ENCODE peak calls at places on chromosomes 5 and 9, in eight cellular contexts. One of them, this sample, is unnamed.
A peak's percentile ranks its signal among the peaks of the same experiment; 100 is the strongest.

GRCh38 chr5:153352685-153353219 is 137.7 kb upstream of the GRIA1 start:
- DNase-seq in A673: no peak
- DNase-seq in lower leg skin: no peak
- DNase-seq in ovary: no peak
- DNase-seq in BE2C: no peak
- DNase-seq in CD4-positive, alpha-beta memory T cell: no peak
- DNase-seq in IMR-90: no peak
- DNase-seq in heart right ventricle: no peak
- DNase-seq in this sample: no peak

GRCh38 chr9:76817489-76817888 is 53.3 kb downstream of the PCA3 start:
- DNase-seq in A673: no peak
- DNase-seq in lower leg skin: no peak
- DNase-seq in ovary: no peak
- DNase-seq in BE2C: no peak
- DNase-seq in CD4-positive, alpha-beta memory T cell: no peak
- DNase-seq in IMR-90: peak; percentile 88
- DNase-seq in heart right ventricle: no peak
- DNase-seq in this sample: no peak

GRCh38 chr9:137406085-137406773 is 16.7 kb downstream of the EXD3 start:
- DNase-seq in A673: no peak
- DNase-seq in lower leg skin: no peak
- DNase-seq in ovary: no peak
- DNase-seq in BE2C: no peak
- DNase-seq in CD4-positive, alpha-beta memory T cell: no peak
- DNase-seq in IMR-90: no peak
- DNase-seq in heart right ventricle: no peak
- DNase-seq in this sample: no peak

GRCh38 chr9:113675475-113675941 is 200.6 kb upstream of the ZNF618 start:
- DNase-seq in A673: no peak
- DNase-seq in lower leg skin: peak; percentile 95
- DNase-seq in ovary: peak; percentile 62
- DNase-seq in BE2C: no peak
- DNase-seq in CD4-positive, alpha-beta memory T cell: no peak
- DNase-seq in IMR-90: peak; percentile 100
- DNase-seq in heart right ventricle: peak; percentile 66
- DNase-seq in this sample: no peak

GRCh38 chr9:91676042-91676441 is 252.4 kb upstream of the NFIL3 start:
- DNase-seq in A673: no peak
- DNase-seq in lower leg skin: no peak
- DNase-seq in ovary: no peak
- DNase-seq in BE2C: no peak
- DNase-seq in CD4-positive, alpha-beta memory T cell: no peak
- DNase-seq in IMR-90: no peak
- DNase-seq in heart right ventricle: no peak
- DNase-seq in this sample: no peak

GRCh38 chr9:15641301-15641700 is 88.5 kb downstream of the CCDC171 start:
- DNase-seq in A673: no peak
- DNase-seq in lower leg skin: no peak
- DNase-seq in ovary: no peak
- DNase-seq in BE2C: no peak
- DNase-seq in CD4-positive, alpha-beta memory T cell: no peak
- DNase-seq in IMR-90: no peak
- DNase-seq in heart right ventricle: no peak
- DNase-seq in this sample: no peak

GRCh38 chr9:15423328-15423985 is 781 bp downstream of the SNAPC3 start:
- DNase-seq in A673: peak; percentile 4
- DNase-seq in lower leg skin: no peak
- DNase-seq in ovary: no peak
- DNase-seq in BE2C: no peak
- DNase-seq in CD4-positive, alpha-beta memory T cell: no peak
- DNase-seq in IMR-90: peak; percentile 43
- DNase-seq in heart right ventricle: no peak
- DNase-seq in this sample: no peak

GRCh38 chr9:127555830-127556820 is 56.0 kb upstream of the STXBP1 start:
- DNase-seq in A673: peak; percentile 82
- DNase-seq in lower leg skin: peak; percentile 95
- DNase-seq in ovary: peak; percentile 83
- DNase-seq in BE2C: no peak
- DNase-seq in CD4-positive, alpha-beta memory T cell: peak; percentile 45
- DNase-seq in IMR-90: peak; percentile 96
- DNase-seq in heart right ventricle: peak; percentile 54
- DNase-seq in this sample: peak; percentile 38

GRCh38 chr5:58317808-58318207 is 142.1 kb downstream of the PLK2 start:
- DNase-seq in A673: no peak
- DNase-seq in lower leg skin: no peak
- DNase-seq in ovary: no peak
- DNase-seq in BE2C: no peak
- DNase-seq in CD4-positive, alpha-beta memory T cell: no peak
- DNase-seq in IMR-90: peak; percentile 3
- DNase-seq in heart right ventricle: no peak
- DNase-seq in this sample: no peak

GRCh38 chr5:180787025-180787424 is 15.6 kb downstream of the MGAT1 start:
- DNase-seq in A673: no peak
- DNase-seq in lower leg skin: peak; percentile 84
- DNase-seq in ovary: peak; percentile 56
- DNase-seq in BE2C: no peak
- DNase-seq in CD4-positive, alpha-beta memory T cell: no peak
- DNase-seq in IMR-90: peak; percentile 29
- DNase-seq in heart right ventricle: no peak
- DNase-seq in this sample: no peak

GRCh38 chr9:70061776-70062175 is 18.1 kb downstream of the MAMDC2 start:
- DNase-seq in A673: no peak
- DNase-seq in lower leg skin: no peak
- DNase-seq in ovary: no peak
- DNase-seq in BE2C: no peak
- DNase-seq in CD4-positive, alpha-beta memory T cell: no peak
- DNase-seq in IMR-90: peak; percentile 44
- DNase-seq in heart right ventricle: no peak
- DNase-seq in this sample: no peak

GRCh38 chr5:38541174-38541724 is 15.2 kb downstream of the LIFR start:
- DNase-seq in A673: no peak
- DNase-seq in lower leg skin: no peak
- DNase-seq in ovary: no peak
- DNase-seq in BE2C: no peak
- DNase-seq in CD4-positive, alpha-beta memory T cell: no peak
- DNase-seq in IMR-90: peak; percentile 24
- DNase-seq in heart right ventricle: no peak
- DNase-seq in this sample: no peak

GRCh38 chr9:123342247-123342646 is 13.8 kb upstream of the CRB2 start:
- DNase-seq in A673: no peak
- DNase-seq in lower leg skin: no peak
- DNase-seq in ovary: no peak
- DNase-seq in BE2C: no peak
- DNase-seq in CD4-positive, alpha-beta memory T cell: no peak
- DNase-seq in IMR-90: no peak
- DNase-seq in heart right ventricle: no peak
- DNase-seq in this sample: no peak

GRCh38 chr9:123336959-123337358 is 19.0 kb upstream of the CRB2 start:
- DNase-seq in A673: no peak
- DNase-seq in lower leg skin: no peak
- DNase-seq in ovary: no peak
- DNase-seq in BE2C: no peak
- DNase-seq in CD4-positive, alpha-beta memory T cell: no peak
- DNase-seq in IMR-90: no peak
- DNase-seq in heart right ventricle: no peak
- DNase-seq in this sample: no peak

GRCh38 chr9:123337971-123338370 is 18.0 kb upstream of the CRB2 start:
- DNase-seq in A673: no peak
- DNase-seq in lower leg skin: no peak
- DNase-seq in ovary: no peak
- DNase-seq in BE2C: no peak
- DNase-seq in CD4-positive, alpha-beta memory T cell: no peak
- DNase-seq in IMR-90: no peak
- DNase-seq in heart right ventricle: no peak
- DNase-seq in this sample: no peak

GRCh38 chr9:123338710-123339665 is 17.0 kb upstream of the CRB2 start:
- DNase-seq in A673: no peak
- DNase-seq in lower leg skin: no peak
- DNase-seq in ovary: no peak
- DNase-seq in BE2C: no peak
- DNase-seq in CD4-positive, alpha-beta memory T cell: peak; percentile 31
- DNase-seq in IMR-90: no peak
- DNase-seq in heart right ventricle: peak; percentile 34
- DNase-seq in this sample: peak; percentile 15

DNA sequence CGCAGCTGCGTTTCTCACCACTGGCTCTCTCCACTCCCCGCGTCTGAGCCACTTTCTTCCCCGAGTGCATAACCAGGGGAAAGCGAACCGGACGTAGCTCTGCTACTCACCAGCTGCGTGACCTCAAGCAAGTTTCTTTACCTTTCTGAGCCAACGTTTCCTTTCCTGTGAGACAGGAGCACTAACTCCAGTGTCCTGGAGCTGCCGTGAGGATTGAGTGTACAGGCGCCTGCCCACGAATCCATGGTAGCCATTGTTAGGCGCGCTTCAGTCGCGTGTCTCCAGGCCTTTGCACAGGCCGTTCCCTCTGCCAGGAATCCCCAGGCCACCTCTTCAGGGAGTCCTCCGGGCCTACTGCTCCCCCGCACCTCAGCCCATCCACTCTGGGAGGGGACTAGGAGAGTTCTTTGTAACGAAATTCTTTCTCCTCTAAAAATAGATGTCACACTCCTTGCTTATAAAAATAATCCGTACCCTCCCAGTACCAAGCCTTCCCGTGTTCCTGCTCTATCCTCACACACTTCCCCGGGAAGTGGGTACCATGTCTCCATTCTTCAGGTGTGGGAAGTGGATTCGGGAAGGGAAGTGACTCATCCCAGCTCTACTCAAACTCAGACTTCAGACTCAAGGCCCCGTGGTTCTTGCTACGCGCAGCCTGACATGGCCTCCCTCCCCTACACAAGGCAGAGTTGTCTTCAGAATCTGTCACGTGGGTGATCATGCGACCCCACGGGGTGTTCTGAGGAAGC is 16.2 kb upstream of the CRB2 start:
- DNase-seq in A673: peak; percentile 52
- DNase-seq in lower leg skin: no peak
- DNase-seq in ovary: no peak
- DNase-seq in BE2C: no peak
- DNase-seq in CD4-positive, alpha-beta memory T cell: peak; percentile 35
- DNase-seq in IMR-90: no peak
- DNase-seq in heart right ventricle: peak; percentile 34
- DNase-seq in this sample: no peak
- H3K4me3 ChIP-seq in A673: no peak overlapping the region
- H3K4me3 ChIP-seq in lower leg skin: no peak overlapping the region
- H3K4me3 ChIP-seq in ovary: no peak overlapping the region
- H3K4me3 ChIP-seq in BE2C: no peak overlapping the region
- H3K4me3 ChIP-seq in CD4-positive, alpha-beta memory T cell: peak overlapping the region; percentile 42
- H3K4me3 ChIP-seq in IMR-90: no peak overlapping the region
- H3K4me3 ChIP-seq in heart right ventricle: peak overlapping the region; percentile 30
- H3K4me3 ChIP-seq in this sample: peak overlapping the region; percentile 67

GRCh38 chr5:131224387-131225191 is 39.3 kb upstream of the CDC42SE2 start:
- DNase-seq in A673: no peak
- DNase-seq in lower leg skin: no peak
- DNase-seq in ovary: no peak
- DNase-seq in BE2C: no peak
- DNase-seq in CD4-positive, alpha-beta memory T cell: peak; percentile 25
- DNase-seq in IMR-90: no peak
- DNase-seq in heart right ventricle: peak; percentile 24
- DNase-seq in this sample: peak; percentile 24
- H3K4me3 ChIP-seq in A673: no peak overlapping the region
- H3K4me3 ChIP-seq in lower leg skin: no peak overlapping the region
- H3K4me3 ChIP-seq in ovary: no peak overlapping the region
- H3K4me3 ChIP-seq in BE2C: no peak overlapping the region
- H3K4me3 ChIP-seq in CD4-positive, alpha-beta memory T cell: no peak overlapping the region
- H3K4me3 ChIP-seq in IMR-90: no peak overlapping the region
- H3K4me3 ChIP-seq in heart right ventricle: no peak overlapping the region
- H3K4me3 ChIP-seq in this sample: no peak overlapping the region

GRCh38 chr9:97373311-97373710 is 38.6 kb upstream of the TDRD7 start:
- DNase-seq in A673: no peak
- DNase-seq in lower leg skin: no peak
- DNase-seq in ovary: no peak
- DNase-seq in BE2C: no peak
- DNase-seq in CD4-positive, alpha-beta memory T cell: no peak
- DNase-seq in IMR-90: no peak
- DNase-seq in heart right ventricle: no peak
- DNase-seq in this sample: no peak

GRCh38 chr9:97374811-97375210 is 37.1 kb upstream of the TDRD7 start:
- DNase-seq in A673: no peak
- DNase-seq in lower leg skin: no peak
- DNase-seq in ovary: no peak
- DNase-seq in BE2C: no peak
- DNase-seq in CD4-positive, alpha-beta memory T cell: no peak
- DNase-seq in IMR-90: no peak
- DNase-seq in heart right ventricle: no peak
- DNase-seq in this sample: no peak

GRCh38 chr9:97376902-97377301 is 35.0 kb upstream of the TDRD7 start:
- DNase-seq in A673: no peak
- DNase-seq in lower leg skin: no peak
- DNase-seq in ovary: no peak
- DNase-seq in BE2C: no peak
- DNase-seq in CD4-positive, alpha-beta memory T cell: no peak
- DNase-seq in IMR-90: no peak
- DNase-seq in heart right ventricle: no peak
- DNase-seq in this sample: no peak

GRCh38 chr9:97368964-97369363 is 42.9 kb upstream of the TDRD7 start:
- DNase-seq in A673: no peak
- DNase-seq in lower leg skin: no peak
- DNase-seq in ovary: no peak
- DNase-seq in BE2C: no peak
- DNase-seq in CD4-positive, alpha-beta memory T cell: no peak
- DNase-seq in IMR-90: no peak
- DNase-seq in heart right ventricle: no peak
- DNase-seq in this sample: no peak

DNA sequence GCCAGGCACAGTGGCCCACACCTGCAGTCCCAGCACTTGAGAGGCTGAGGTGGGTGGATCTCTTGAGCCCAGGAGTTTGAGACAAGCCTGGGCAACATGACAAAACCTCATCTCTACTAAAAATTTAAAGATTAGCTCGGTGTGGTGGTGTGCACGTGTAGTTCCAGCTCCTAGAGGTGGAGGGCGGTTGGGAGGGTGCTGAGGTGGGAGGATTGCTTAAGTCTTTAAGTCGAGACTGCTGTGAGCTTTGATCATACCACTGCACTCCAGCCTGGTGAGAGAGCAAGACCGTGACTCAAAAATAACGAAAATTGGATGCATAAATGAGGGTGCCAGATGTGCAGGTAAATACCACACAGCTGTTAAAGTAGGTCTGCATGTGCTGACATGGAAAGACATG is 39.3 kb upstream of the TDRD7 start:
- DNase-seq in A673: no peak
- DNase-seq in lower leg skin: no peak
- DNase-seq in ovary: no peak
- DNase-seq in BE2C: no peak
- DNase-seq in CD4-positive, alpha-beta memory T cell: no peak
- DNase-seq in IMR-90: no peak
- DNase-seq in heart right ventricle: no peak
- DNase-seq in this sample: no peak
- H3K4me3 ChIP-seq in A673: no peak overlapping the region
- H3K4me3 ChIP-seq in lower leg skin: no peak overlapping the region
- H3K4me3 ChIP-seq in ovary: no peak overlapping the region
- H3K4me3 ChIP-seq in BE2C: no peak overlapping the region
- H3K4me3 ChIP-seq in CD4-positive, alpha-beta memory T cell: no peak overlapping the region
- H3K4me3 ChIP-seq in IMR-90: no peak overlapping the region
- H3K4me3 ChIP-seq in heart right ventricle: no peak overlapping the region
- H3K4me3 ChIP-seq in this sample: no peak overlapping the region

DNA sequence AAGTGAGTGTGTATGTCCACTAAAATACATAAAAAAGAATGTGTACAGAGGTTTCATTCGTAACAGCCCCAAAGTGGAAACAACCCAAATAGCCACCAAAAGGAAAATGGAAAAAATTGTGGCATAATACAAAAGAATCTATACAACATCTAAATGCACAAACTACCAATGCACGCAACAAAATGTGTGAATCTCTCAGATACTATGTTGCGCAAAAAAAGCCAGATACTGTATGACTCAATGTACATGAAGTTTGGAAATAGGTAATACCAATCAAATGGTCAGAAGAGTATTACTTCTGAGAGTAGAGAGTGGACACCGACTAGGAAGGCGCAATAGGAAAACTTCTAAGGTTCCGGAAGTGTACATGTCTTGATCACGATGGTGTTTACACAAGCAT is 2.4 kb downstream of the XPA start:
- DNase-seq in A673: no peak
- DNase-seq in lower leg skin: no peak
- DNase-seq in ovary: no peak
- DNase-seq in BE2C: no peak
- DNase-seq in CD4-positive, alpha-beta memory T cell: no peak
- DNase-seq in IMR-90: no peak
- DNase-seq in heart right ventricle: no peak
- DNase-seq in this sample: no peak
- H3K4me3 ChIP-seq in A673: no peak overlapping the region
- H3K4me3 ChIP-seq in lower leg skin: no peak overlapping the region
- H3K4me3 ChIP-seq in ovary: no peak overlapping the region
- H3K4me3 ChIP-seq in BE2C: no peak overlapping the region
- H3K4me3 ChIP-seq in CD4-positive, alpha-beta memory T cell: no peak overlapping the region
- H3K4me3 ChIP-seq in IMR-90: no peak overlapping the region
- H3K4me3 ChIP-seq in heart right ventricle: no peak overlapping the region
- H3K4me3 ChIP-seq in this sample: no peak overlapping the region